ENCODE peak calls at places on chromosomes 6 and 20, in five cellular contexts. G is bronchial epithelial cell, N is endothelial cell of umbilical vein, P is GM13977, W is H9. Y is an unnamed sample.

GRCh38 chr6:151440930-151441329 is 11.0 kb downstream of the RMND1 start:
- DNase-seq in G (peak), N (peak), P (peak), W (no peak), Y (no peak)

GRCh38 chr6:24004062-24004461 is 122.0 kb upstream of the NRSN1 start:
- DNase-seq in G (peak), N (no peak), P (no peak), W (no peak), Y (no peak)

GRCh38 chr20:46552460-46553420 is 2.3 kb upstream of the OCSTAMP start:
- DNase-seq in G (no peak), N (no peak), P (peak), W (no peak), Y (peak)

GRCh38 chr6:129022011-129022553 is 139.1 kb downstream of the LAMA2 start:
- DNase-seq in G (no peak), N (no peak), P (no peak), W (no peak), Y (no peak)

GRCh38 chr6:111357680-111358079 is 125.3 kb downstream of the REV3L start:
- DNase-seq in G (no peak), N (no peak), P (no peak), W (no peak), Y (no peak)

GRCh38 chr6:54847799-54848597 is 1.4 kb downstream of the FAM83B start:
- DNase-seq in G (peak), N (no peak), P (no peak), W (no peak), Y (no peak)

GRCh38 chr20:53175135-53175780 is 203.1 kb downstream of the TSHZ2 start:
- DNase-seq in G (no peak), N (no peak), P (no peak), W (no peak), Y (no peak)

GRCh38 chr6:72724545-72724944 is 102.7 kb downstream of the KCNQ5 start:
- DNase-seq in G (no peak), N (no peak), P (peak), W (no peak), Y (no peak)

GRCh38 chr6:62367601-62368000 is 81.6 kb upstream of the KHDRBS2 start:
- DNase-seq in G (no peak), N (no peak), P (peak), W (no peak), Y (no peak)

GRCh38 chr6:5151955-5152401 is 66.8 kb downstream of the PPP1R3G start:
- DNase-seq in G (peak), N (no peak), P (no peak), W (no peak), Y (no peak)

GRCh38 chr6:20946037-20946436 is 411.8 kb downstream of the CDKAL1 start:
- DNase-seq in G (no peak), N (no peak), P (peak), W (no peak), Y (no peak)

GRCh38 chr6:20791932-20792331 is 257.7 kb downstream of the CDKAL1 start:
- DNase-seq in G (no peak), N (no peak), P (no peak), W (no peak), Y (no peak)

GRCh38 chr6:122781716-122782115 is 2.2 kb downstream of the FABP7 start:
- DNase-seq in G (no peak), N (no peak), P (no peak), W (no peak), Y (no peak)

GRCh38 chr20:37670426-37670825 is 23.4 kb upstream of the CTNNBL1 start:
- DNase-seq in G (no peak), N (no peak), P (no peak), W (no peak), Y (no peak)

GRCh38 chr20:11445161-11445560 is 472.5 kb upstream of the BTBD3 start:
- DNase-seq in G (no peak), N (no peak), P (no peak), W (no peak), Y (no peak)

GRCh38 chr6:43800746-43801488 is 30.9 kb downstream of the VEGFA start:
- DNase-seq in G (no peak), N (no peak), P (no peak), W (no peak), Y (no peak)
- TF ChIP-seq CTCF in G (peak), N (no peak), P (no peak), W (peak), Y (no peak)

GRCh38 chr6:140018588-140018987 is 644.1 kb upstream of the CITED2 start:
- DNase-seq in G (no peak), N (peak), P (no peak), W (no peak), Y (no peak)

GRCh38 chr6:140012146-140012545 is 637.7 kb upstream of the CITED2 start:
- DNase-seq in G (no peak), N (no peak), P (no peak), W (no peak), Y (no peak)

GRCh38 chr6:140011537-140011936 is 637.1 kb upstream of the CITED2 start:
- DNase-seq in G (no peak), N (no peak), P (no peak), W (no peak), Y (no peak)

GRCh38 chr6:140020207-140020791 is 645.9 kb upstream of the CITED2 start:
- DNase-seq in G (no peak), N (no peak), P (no peak), W (no peak), Y (no peak)

GRCh38 chr6:140017470-140017869 is 643.0 kb upstream of the CITED2 start:
- DNase-seq in G (no peak), N (no peak), P (no peak), W (no peak), Y (no peak)
- TF ChIP-seq CTCF in G (no peak), N (no peak), P (no peak), W (no peak), Y (no peak)

DNA sequence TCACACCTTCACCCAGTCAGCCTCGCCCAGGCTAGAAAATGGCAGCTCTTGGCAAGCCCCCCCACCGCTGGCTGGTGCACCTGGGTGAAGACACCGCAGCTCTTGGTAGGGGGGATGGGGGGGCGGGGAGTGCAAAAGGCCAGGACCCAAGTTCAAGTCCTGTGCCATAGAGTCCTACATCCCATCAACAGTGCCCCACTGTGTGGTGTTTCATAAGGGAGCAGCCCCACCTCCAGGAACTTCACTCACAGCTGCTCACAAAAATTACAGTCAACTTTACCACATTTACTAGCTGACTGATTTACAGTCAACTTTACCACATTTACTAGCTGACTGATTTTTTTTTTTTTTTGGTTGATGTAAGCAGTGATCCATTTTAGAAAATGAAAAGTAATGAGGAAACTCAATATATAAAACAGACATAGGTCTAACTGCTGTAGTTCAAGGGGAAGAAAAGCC is 209.0 kb upstream of the SNX9 start:
- DNase-seq in G (no peak), N (no peak), P (no peak), W (no peak), Y (no peak)
- TF ChIP-seq CTCF in G (no peak), N (no peak), P (peak), W (peak), Y (no peak)

DNA sequence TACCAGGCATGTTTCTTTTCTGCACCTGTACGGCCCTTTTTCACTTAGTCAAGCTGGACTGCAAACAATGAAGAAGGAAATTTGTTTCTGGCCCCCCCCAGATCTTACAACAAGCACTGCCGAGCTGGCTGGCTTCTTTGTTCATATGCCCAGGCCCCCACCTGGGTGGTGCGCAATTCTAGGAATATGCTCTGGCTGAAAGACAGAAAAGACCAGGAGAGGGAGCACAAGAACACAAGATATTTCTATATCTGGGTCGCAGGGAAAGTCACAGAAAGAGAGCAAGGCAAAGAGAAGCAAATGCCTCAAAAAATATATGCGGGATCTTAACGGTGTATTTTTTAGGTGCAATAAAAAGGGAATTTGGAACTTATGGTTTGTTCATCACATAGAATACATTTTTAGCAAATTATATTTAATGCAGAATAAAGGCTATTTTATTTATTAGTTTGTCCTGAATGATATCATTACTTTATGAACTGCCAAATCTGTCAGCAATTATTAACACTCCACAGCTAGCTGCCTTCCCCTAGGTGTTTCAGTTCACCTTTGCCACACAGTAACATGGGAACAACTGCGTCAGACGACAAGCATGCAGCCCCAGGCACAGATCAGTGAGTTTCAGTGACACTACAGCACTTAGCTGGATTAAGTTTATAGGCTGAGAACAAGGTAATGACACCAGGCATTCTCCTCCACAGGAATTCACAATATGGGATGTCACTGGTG is 76.5 kb downstream of the GJA10 start:
- DNase-seq in G (peak), N (peak), P (no peak), W (no peak), Y (no peak)
- TF ChIP-seq CTCF in G (peak), N (peak), P (peak), W (peak), Y (peak)

DNA sequence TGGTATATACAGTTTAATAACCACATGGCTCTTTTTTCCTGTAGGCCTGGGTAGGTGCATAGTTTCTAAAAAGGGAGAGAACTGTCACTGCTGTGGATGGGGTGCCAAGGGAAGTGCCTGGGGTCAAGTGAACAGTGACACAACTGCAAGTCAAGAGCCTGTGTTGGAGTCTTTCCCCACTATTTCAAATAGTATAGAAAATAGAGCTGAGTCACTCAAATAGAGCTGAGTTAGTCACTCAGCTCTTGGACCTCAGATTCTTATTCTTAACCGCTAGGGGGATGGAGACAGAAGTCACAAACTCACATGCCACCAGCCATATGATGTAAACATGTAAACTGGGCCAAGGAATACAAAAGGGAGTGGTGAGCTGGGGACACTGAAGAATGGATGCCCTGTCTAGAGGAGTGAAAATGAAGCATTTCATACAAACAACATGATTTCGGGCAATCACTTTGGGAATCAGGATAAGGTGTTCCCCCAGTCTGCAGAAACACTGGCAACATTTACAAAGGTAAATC is 2.1 kb downstream of the NQO2 start:
- DNase-seq in G (peak), N (peak), P (peak), W (no peak), Y (no peak)
- TF ChIP-seq CTCF in G (peak), N (peak), P (peak), W (peak), Y (peak)

GRCh38 chr20:63009044-63009961 is 2.5 kb upstream of the BHLHE23 start:
- DNase-seq in G (peak), N (peak), P (peak), W (peak), Y (peak)
- TF ChIP-seq CTCF in G (peak), N (peak), P (peak), W (peak), Y (peak)

GRCh38 chr6:161376367-161376766 is 102.5 kb upstream of the AGPAT4 start:
- DNase-seq in G (no peak), N (no peak), P (no peak), W (no peak), Y (no peak)

GRCh38 chr6:161373905-161374451 is 100.1 kb upstream of the AGPAT4 start:
- DNase-seq in G (peak), N (peak), P (peak), W (peak), Y (peak)

GRCh38 chr6:161377116-161377515 is 103.3 kb upstream of the AGPAT4 start:
- DNase-seq in G (no peak), N (no peak), P (no peak), W (no peak), Y (no peak)

GRCh38 chr6:161372422-161372793 is 98.5 kb upstream of the AGPAT4 start:
- DNase-seq in G (no peak), N (no peak), P (no peak), W (no peak), Y (no peak)

DNA sequence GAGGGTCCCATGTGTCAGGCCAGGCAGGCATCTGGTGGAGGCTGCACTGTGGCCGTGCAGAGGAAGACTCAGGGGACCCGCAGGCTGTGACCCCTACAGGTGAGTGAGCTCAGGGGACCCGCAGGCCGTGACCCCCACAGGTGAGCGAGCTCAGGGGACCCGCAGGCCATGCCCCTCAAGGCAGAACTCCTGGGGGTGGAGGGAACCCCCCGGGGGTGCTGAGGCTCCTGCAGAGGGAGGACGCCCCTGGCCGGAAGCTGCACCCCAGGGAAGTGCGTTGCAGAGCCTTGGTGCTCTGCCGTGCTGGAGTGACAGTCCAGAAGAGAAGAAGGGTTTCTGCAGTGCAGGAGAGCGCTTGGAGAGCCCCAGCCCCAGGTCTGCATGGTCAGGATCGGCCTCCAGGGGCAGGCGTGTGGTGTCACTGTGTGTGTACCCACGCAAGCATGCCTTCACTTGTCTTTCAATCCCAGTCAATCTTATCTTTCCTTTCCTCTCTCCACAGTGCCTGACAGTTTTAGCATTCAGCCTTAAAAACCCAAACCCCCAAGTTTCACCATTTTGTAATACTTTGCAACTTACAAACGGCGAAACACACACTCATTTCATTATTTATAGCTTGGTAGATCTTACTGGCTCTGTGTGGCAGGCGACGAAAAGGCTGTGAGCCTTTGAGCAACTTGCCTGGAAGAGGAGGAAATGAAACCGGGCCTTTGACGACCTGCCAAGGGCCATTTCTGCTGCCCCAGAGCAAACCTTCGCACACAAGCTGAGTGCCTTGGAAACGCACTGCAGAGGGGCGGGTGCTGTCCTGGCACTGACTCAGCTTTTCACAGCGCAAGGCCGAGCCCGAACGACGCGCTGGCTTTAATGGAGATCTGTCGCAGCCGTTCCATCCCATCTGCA is 101.4 kb upstream of the AGPAT4 start:
- DNase-seq in G (peak), N (peak), P (no peak), W (peak), Y (no peak)
- TF ChIP-seq CTCF in G (peak), N (no peak), P (no peak), W (peak), Y (no peak)

GRCh38 chr6:43954311-43955131 is 172.7 kb downstream of the MRPL14 start:
- DNase-seq in G (no peak), N (no peak), P (no peak), W (peak), Y (no peak)
- TF ChIP-seq CTCF in G (no peak), N (no peak), P (no peak), W (no peak), Y (no peak)